ENCODE peak calls at places on chromosomes 16 and 17, in ten cellular contexts. M, W, Y, H, F, O, X, K, L and U are unnamed samples.

GRCh38 chr16:48156790-48157209 is 1.0 kb upstream of the ABCC12 start:
- DNase-seq in M (peak), W (peak), Y (peak), H (peak), F (peak), O (peak), X (peak), K (peak), L (peak), U (peak)

GRCh38 chr16:87431926-87432325 is 39.8 kb downstream of the MAP1LC3B start:
- DNase-seq in M (no peak), W (peak), Y (peak), H (no peak), F (no peak), O (peak), X (no peak), K (no peak), L (no peak), U (no peak)

GRCh38 chr17:19654901-19655300 is 6.3 kb downstream of the ALDH3A2 start:
- DNase-seq in M (no peak), W (no peak), Y (no peak), H (no peak), F (no peak), O (no peak), X (no peak), K (no peak), L (no peak), U (no peak)

GRCh38 chr16:24253192-24253591 is 2.9 kb upstream of the CACNG3 start:
- DNase-seq in M (no peak), W (peak), Y (peak), H (peak), F (peak), O (peak), X (peak), K (peak), L (peak), U (peak)

GRCh38 chr17:721540-721937 is 6.9 kb upstream of the VPS53 start:
- DNase-seq in M (no peak), W (no peak), Y (no peak), H (no peak), F (no peak), O (no peak), X (no peak), K (no peak), L (no peak), U (no peak)

GRCh38 chr17:841313-841712 is 59.2 kb downstream of the MRM3 start:
- DNase-seq in M (no peak), W (no peak), Y (no peak), H (no peak), F (no peak), O (no peak), X (no peak), K (no peak), L (no peak), U (no peak)

GRCh38 chr17:29120439-29120838 is 59.8 kb downstream of the MYO18A start:
- DNase-seq in M (no peak), W (no peak), Y (no peak), H (no peak), F (no peak), O (no peak), X (no peak), K (no peak), L (no peak), U (no peak)

GRCh38 chr16:65044861-65045260 is 77.0 kb downstream of the CDH11 start:
- DNase-seq in M (no peak), W (peak), Y (peak), H (no peak), F (no peak), O (peak), X (no peak), K (no peak), L (no peak), U (no peak)

GRCh38 chr16:15953929-15954813 is 4.8 kb downstream of the ABCC1 start:
- DNase-seq in M (no peak), W (no peak), Y (no peak), H (no peak), F (no peak), O (no peak), X (no peak), K (no peak), L (no peak), U (no peak)

GRCh38 chr16:80974649-80975376 is 31.9 kb downstream of the CMC2 start:
- DNase-seq in M (no peak), W (no peak), Y (no peak), H (no peak), F (no peak), O (peak), X (no peak), K (no peak), L (no peak), U (no peak)

GRCh38 chr16:89506791-89507191 is 1.4 kb upstream of the SPG7 start:
- DNase-seq in M (no peak), W (no peak), Y (no peak), H (no peak), F (no peak), O (no peak), X (no peak), K (no peak), L (peak), U (no peak)

GRCh38 chr17:45584092-45585036 is 93.8 kb upstream of the PLEKHM1 start:
- DNase-seq in M (peak), W (peak), Y (peak), H (peak), F (peak), O (peak), X (peak), K (peak), L (peak), U (peak)

GRCh38 chr16:7404217-7404616 is 71.6 kb downstream of the RBFOX1 start:
- DNase-seq in M (no peak), W (no peak), Y (no peak), H (no peak), F (no peak), O (no peak), X (no peak), K (no peak), L (no peak), U (no peak)

GRCh38 chr17:57609125-57609877 is 135.8 kb downstream of the CCDC182 start:
- DNase-seq in M (no peak), W (no peak), Y (no peak), H (no peak), F (no peak), O (no peak), X (peak), K (no peak), L (no peak), U (no peak)

GRCh38 chr17:19398301-19399181 is 11.6 kb upstream of the MFAP4 start:
- DNase-seq in M (peak), W (no peak), Y (peak), H (no peak), F (no peak), O (peak), X (no peak), K (no peak), L (no peak), U (no peak)

GRCh38 chr16:11152677-11153321 is 103.2 kb downstream of the SOCS1 start:
- DNase-seq in M (no peak), W (no peak), Y (no peak), H (no peak), F (no peak), O (no peak), X (no peak), K (no peak), L (no peak), U (no peak)

GRCh38 chr17:33416131-33416530 is 123.0 kb upstream of the ASIC2 start:
- DNase-seq in M (no peak), W (no peak), Y (no peak), H (no peak), F (no peak), O (no peak), X (no peak), K (no peak), L (no peak), U (no peak)

GRCh38 chr17:78313735-78314648 is 45.9 kb downstream of the SOCS3 start:
- DNase-seq in M (peak), W (peak), Y (peak), H (peak), F (peak), O (peak), X (peak), K (peak), L (peak), U (peak)

GRCh38 chr16:81378049-81378448 is 63.3 kb downstream of the GAN start:
- DNase-seq in M (no peak), W (no peak), Y (no peak), H (no peak), F (no peak), O (no peak), X (no peak), K (no peak), L (no peak), U (no peak)

GRCh38 chr17:75261336-75262111 is at the start of the genes GGA3 and MRPS7:
- DNase-seq in M (peak), W (peak), Y (peak), H (peak), F (peak), O (peak), X (peak), K (peak), L (peak), U (peak)

GRCh38 chr17:42310281-42311156 is 22.2 kb downstream of the STAT5A start:
- DNase-seq in M (no peak), W (no peak), Y (no peak), H (no peak), F (peak), O (no peak), X (no peak), K (no peak), L (peak), U (no peak)

GRCh38 chr16:49424961-49425360 is 51.4 kb downstream of the C16orf78 start:
- DNase-seq in M (no peak), W (no peak), Y (no peak), H (no peak), F (no peak), O (no peak), X (no peak), K (no peak), L (no peak), U (no peak)

GRCh38 chr16:82715160-82715559 is 88.4 kb downstream of the CDH13 start:
- DNase-seq in M (peak), W (no peak), Y (no peak), H (no peak), F (no peak), O (no peak), X (no peak), K (no peak), L (no peak), U (no peak)

GRCh38 chr17:57649731-57650484 is 95.2 kb downstream of the CCDC182 start:
- DNase-seq in M (no peak), W (peak), Y (peak), H (peak), F (peak), O (peak), X (no peak), K (no peak), L (no peak), U (no peak)

DNA sequence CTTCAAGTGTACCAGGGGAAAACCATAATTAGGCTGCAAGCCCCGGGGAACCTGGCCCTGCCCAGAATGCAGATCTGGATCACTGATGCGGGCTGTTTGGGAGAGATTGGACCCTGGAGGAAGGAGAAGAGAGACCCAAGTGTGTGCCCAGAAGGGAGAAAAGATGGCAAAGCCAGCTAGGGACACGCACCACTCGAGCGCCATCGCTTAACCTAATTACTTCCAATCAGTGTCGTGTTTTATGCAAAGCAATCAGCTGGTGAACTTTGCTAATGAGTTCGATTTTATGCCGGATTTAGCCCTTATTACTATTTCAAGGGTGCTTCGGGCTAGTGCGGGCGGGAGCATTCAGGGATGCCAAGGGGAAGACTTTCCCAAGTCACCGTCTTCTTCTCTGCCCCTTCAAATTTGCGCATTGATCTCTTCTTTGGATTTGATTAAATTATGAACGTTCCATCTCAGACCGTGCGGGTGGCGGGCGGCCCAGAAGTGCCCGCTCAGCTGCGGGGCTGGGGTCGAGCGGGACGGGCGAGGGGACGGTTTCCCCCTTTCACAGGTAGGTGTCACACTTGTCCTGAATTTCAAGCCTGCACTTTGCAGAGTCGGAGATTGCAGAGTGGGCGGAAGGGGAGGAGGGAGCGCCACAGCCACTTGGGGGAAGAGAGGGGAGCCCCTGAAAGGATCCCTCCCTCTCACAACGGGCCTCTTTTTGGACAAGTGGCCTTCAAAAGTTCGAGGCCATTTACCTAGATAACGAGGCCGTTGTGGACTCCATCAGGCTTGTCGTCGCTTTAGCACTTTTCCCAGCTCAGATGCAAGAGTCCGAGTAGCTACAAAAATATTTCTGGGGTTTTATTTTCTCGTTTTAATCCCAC is 4.1 kb downstream of the IRX5 start:
- DNase-seq in M (no peak), W (no peak), Y (no peak), H (no peak), F (peak), O (no peak), X (no peak), K (no peak), L (peak), U (peak)
- TF ChIP-seq CTCF in M (peak), W (no peak), Y (no peak), H (no peak), F (peak), O (no peak), X (no peak), K (no peak), L (no peak), U (no peak)

DNA sequence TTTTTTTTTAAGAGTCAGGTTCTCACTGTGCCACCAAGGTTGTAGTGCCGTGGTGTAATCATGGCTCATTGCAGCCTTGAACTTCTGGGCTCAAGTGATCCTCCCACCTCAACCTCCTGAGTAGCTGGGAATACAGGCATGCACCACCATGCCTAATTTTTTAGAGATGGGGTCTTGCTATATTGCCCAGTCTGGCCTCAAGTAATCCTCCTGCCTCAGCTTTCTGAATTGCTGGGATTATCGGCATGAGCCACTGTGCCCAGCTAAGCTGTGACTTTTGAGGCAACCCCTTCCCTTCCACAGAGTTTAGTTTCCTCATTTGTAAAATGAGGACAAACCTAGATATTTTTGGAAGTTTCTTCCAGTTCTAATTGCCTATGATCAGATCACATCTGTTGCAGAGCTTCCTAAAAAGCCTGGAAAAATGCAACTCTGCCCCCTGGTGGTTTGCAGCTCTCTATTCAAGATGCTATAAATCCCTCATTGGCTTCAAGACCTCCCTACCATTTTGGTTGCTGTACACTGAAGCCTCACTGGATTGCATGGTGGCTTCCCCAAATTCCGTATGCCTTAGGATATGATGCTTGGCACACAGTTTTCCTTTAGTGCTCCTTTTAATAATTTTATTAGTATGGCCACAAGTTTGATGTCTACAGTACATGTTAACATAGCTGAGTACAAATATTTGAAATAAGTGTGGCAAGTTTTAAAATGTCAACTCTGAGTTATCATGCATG is 19.3 kb downstream of the GDE1 start:
- DNase-seq in M (no peak), W (peak), Y (peak), H (peak), F (peak), O (peak), X (peak), K (peak), L (peak), U (peak)
- TF ChIP-seq CTCF in M (peak), W (peak), Y (peak), H (peak), F (peak), O (peak), X (peak), K (peak), L (peak), U (peak)

GRCh38 chr16:287298-287811 is 4.4 kb downstream of the PDIA2 start:
- DNase-seq in M (no peak), W (no peak), Y (no peak), H (no peak), F (no peak), O (no peak), X (peak), K (no peak), L (no peak), U (no peak)
- TF ChIP-seq CTCF in M (no peak), W (peak), Y (no peak), H (no peak), F (peak), O (peak), X (peak), K (no peak), L (no peak), U (no peak)

GRCh38 chr16:734208-734980 is 6.4 kb downstream of the CIAO3 start:
- DNase-seq in M (peak), W (no peak), Y (no peak), H (no peak), F (no peak), O (no peak), X (no peak), K (no peak), L (peak), U (no peak)

GRCh38 chr16:732936-733335 is 6.0 kb downstream of the HAGHL start:
- DNase-seq in M (no peak), W (no peak), Y (no peak), H (no peak), F (peak), O (no peak), X (no peak), K (no peak), L (peak), U (no peak)

GRCh38 chr16:734981-735881 is 5.6 kb downstream of the CIAO3 start:
- DNase-seq in M (no peak), W (no peak), Y (no peak), H (no peak), F (no peak), O (no peak), X (no peak), K (no peak), L (no peak), U (no peak)

GRCh38 chr16:732332-732731 is 5.4 kb downstream of the HAGHL start:
- DNase-seq in M (no peak), W (no peak), Y (no peak), H (no peak), F (no peak), O (no peak), X (no peak), K (no peak), L (no peak), U (no peak)

GRCh38 chr16:733382-734207 is 6.7 kb downstream of the HAGHL start:
- DNase-seq in M (peak), W (no peak), Y (no peak), H (no peak), F (peak), O (no peak), X (peak), K (no peak), L (peak), U (no peak)
- TF ChIP-seq CTCF in M (peak), W (no peak), Y (peak), H (peak), F (peak), O (peak), X (no peak), K (peak), L (peak), U (peak)

GRCh38 chr17:11880714-11881113 is 116.6 kb downstream of the ZNF18 start:
- DNase-seq in M (no peak), W (no peak), Y (no peak), H (peak), F (no peak), O (peak), X (no peak), K (no peak), L (no peak), U (no peak)
- TF ChIP-seq CTCF in M (peak), W (no peak), Y (no peak), H (peak), F (peak), O (no peak), X (peak), K (no peak), L (no peak), U (no peak)

DNA sequence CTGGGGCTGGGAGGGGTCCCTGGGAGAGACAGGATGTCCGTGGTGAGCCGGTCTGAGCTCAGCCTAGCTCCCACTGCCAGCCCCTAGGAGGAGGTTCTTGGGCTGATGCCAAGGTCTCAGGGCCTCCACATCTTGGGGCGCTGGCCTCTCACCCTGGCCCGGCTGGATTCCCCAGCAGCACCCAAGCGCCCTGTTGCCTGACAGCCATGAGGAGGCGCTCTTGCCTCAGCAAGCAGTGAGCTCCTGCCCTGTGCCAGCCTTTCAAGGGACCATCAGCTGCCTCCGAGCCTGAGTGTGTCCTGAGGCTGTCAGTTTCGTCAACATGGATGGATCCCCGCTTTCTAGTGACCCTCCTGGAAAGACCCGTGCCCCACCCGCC is 234.9 kb upstream of the CIBAR2 start:
- DNase-seq in M (no peak), W (no peak), Y (no peak), H (no peak), F (peak), O (peak), X (no peak), K (no peak), L (peak), U (no peak)
- TF ChIP-seq CTCF in M (peak), W (peak), Y (peak), H (peak), F (peak), O (peak), X (peak), K (peak), L (no peak), U (peak)